ENCODE peak calls at places on chromosomes 4 and X, in seven cellular contexts. W is IMR-90, M is heart left ventricle, P is uterus, L is mesendoderm, C is heart right ventricle, B is sigmoid colon. A is an unnamed sample.

GRCh38 chr4:156638332-156638731 is 333.3 kb downstream of the PDGFC start:
- DNase-seq in W (peak; percentile 53), M (no peak), P (no peak), L (peak; percentile 40), C (no peak), B (no peak), A (no peak)

GRCh38 chr4:4480685-4481393 is 61.0 kb downstream of the STX18 start:
- DNase-seq in W (peak; percentile 41), M (no peak), P (no peak), L (peak; percentile 16), C (no peak), B (no peak), A (no peak)

GRCh38 chr4:78652282-78652876 is 100.8 kb downstream of the ANXA3 start:
- DNase-seq in W (no peak), M (no peak), P (no peak), L (no peak), C (peak; percentile 27), B (no peak), A (no peak)

GRCh38 chrX:149760965-149761364 is 12.9 kb upstream of the HSFX1 start:
- DNase-seq in W (no peak), M (no peak), P (no peak), L (no peak), C (no peak), B (no peak), A (no peak)

GRCh38 chr4:54940996-54941395 is 184.4 kb downstream of the KDR start:
- DNase-seq in W (no peak), M (no peak), P (no peak), L (no peak), C (no peak), B (no peak), A (no peak)

GRCh38 chr4:83036991-83037390 is 2.0 kb downstream of the COPS4 start:
- DNase-seq in W (no peak), M (no peak), P (no peak), L (no peak), C (no peak), B (no peak), A (no peak)

GRCh38 chrX:46015653-46016052 is 529.6 kb downstream of the ZNF674 start:
- DNase-seq in W (no peak), M (no peak), P (no peak), L (no peak), C (no peak), B (no peak), A (no peak)

GRCh38 chrX:100928660-100929613 is at the start of gene XKRX:
- DNase-seq in W (no peak), M (no peak), P (peak; percentile 18), L (peak; percentile 77), C (peak; percentile 4), B (no peak), A (peak; percentile 32)

GRCh38 chrX:107135076-107135964 is 16.7 kb upstream of the RBM41 start:
- DNase-seq in W (peak; percentile 54), M (no peak), P (no peak), L (no peak), C (no peak), B (no peak), A (no peak)

GRCh38 chrX:147875866-147876596 is 35.7 kb upstream of the FMR1 start:
- DNase-seq in W (no peak), M (no peak), P (no peak), L (no peak), C (no peak), B (no peak), A (no peak)

GRCh38 chr4:3343358-3343757 is 50.5 kb downstream of the RGS12 start:
- DNase-seq in W (no peak), M (no peak), P (no peak), L (no peak), C (no peak), B (no peak), A (no peak)

GRCh38 chr4:3340038-3340702 is 47.3 kb downstream of the RGS12 start:
- DNase-seq in W (no peak), M (no peak), P (no peak), L (no peak), C (no peak), B (no peak), A (no peak)

GRCh38 chr4:3342182-3342854 is 49.5 kb downstream of the RGS12 start:
- DNase-seq in W (peak; percentile 95), M (no peak), P (no peak), L (no peak), C (no peak), B (no peak), A (no peak)

GRCh38 chr4:3340703-3341088 is 47.9 kb downstream of the RGS12 start:
- DNase-seq in W (no peak), M (no peak), P (no peak), L (no peak), C (no peak), B (no peak), A (peak; percentile 51)

GRCh38 chr4:3341760-3342159 is 48.9 kb downstream of the RGS12 start:
- DNase-seq in W (no peak), M (no peak), P (no peak), L (no peak), C (no peak), B (no peak), A (peak; percentile 14)
- H3K27ac ChIP-seq in W (peak overlapping the region; percentile 56), M (no peak overlapping the region), P (no peak overlapping the region), L (no peak overlapping the region), C (no peak overlapping the region), B (no peak overlapping the region), A (no peak overlapping the region)

DNA sequence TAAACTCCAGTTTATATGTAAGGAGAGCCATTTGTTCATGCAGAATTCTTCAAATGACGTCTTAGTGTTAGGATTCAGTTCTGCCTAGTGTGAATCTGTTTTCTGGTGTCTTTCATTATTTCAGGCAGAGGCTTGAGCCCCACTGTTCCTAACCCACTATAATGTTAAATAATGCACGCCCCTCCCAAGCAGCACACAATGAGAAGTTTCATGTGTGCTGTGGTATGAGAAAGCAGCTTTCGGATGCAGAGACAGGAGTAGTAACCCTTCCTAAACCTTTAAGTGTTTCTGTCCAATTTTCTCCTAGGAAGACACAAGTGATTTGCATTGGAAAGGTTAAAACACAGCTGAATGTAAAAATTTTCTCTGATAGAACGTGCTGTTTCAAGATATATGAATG is 54.5 kb downstream of the TRIM2 start:
- DNase-seq in W (no peak), M (no peak), P (no peak), L (no peak), C (no peak), B (no peak), A (no peak)
- H3K4me3 ChIP-seq in W (no peak overlapping the region), M (no peak overlapping the region), P (no peak overlapping the region), L (no peak overlapping the region), C (no peak overlapping the region), B (no peak overlapping the region), A (no peak overlapping the region)

GRCh38 chr4:169179609-169180526 is 90.9 kb downstream of the SH3RF1 start:
- DNase-seq in W (peak; percentile 40), M (no peak), P (no peak), L (no peak), C (no peak), B (no peak), A (no peak)
- H3K27ac ChIP-seq in W (peak overlapping the region; percentile 23), M (no peak overlapping the region), P (no peak overlapping the region), L (no peak overlapping the region), C (no peak overlapping the region), B (peak overlapping the region; percentile 35), A (no peak overlapping the region)

DNA sequence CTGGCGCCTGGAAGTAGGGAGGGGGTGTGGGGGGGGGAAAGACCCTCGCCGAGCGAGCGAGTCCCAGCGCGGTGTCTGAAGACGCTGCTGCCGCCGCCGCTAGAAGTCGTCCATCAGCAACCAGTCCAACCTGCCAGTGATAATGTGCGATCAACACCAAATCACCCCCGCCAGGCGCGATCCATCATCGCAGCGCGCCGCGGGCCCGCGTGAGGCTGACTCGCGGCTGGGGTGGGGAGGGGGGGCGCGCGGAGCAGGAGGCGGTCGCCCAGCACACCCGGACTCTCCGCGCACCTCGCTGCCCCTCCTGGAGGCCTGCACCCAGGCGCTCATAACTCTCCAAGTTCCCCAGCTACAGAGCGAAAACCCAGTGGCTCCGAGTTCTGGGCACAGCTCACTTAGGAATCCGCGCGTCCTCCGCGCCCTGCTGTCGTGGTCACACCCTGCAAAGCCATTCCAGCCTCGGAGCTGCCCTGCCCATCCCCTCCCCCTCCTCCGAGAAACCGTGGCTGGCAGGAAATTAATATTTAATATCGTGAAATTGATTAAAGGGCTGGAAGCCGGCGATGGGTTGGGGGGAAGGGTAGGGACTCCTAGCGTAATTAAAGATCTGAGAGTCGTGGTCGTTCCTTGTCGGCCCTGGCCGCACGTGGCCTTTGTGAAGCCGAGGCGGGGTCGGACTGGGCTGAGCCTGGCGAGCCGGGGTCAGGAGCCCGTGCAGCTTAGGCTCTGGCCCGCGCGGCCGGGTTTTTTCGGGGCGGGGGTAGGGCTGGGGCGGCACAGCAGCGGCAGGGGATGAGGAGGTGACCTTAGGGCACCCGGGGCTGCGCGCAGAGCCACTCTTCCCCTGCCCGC is 58.1 kb upstream of the BCOR start:
- DNase-seq in W (no peak), M (no peak), P (peak; percentile 42), L (peak; percentile 37), C (no peak), B (no peak), A (no peak)
- H3K4me3 ChIP-seq in W (no peak overlapping the region), M (peak overlapping the region; percentile 56), P (peak overlapping the region; percentile 3), L (no peak overlapping the region), C (peak overlapping the region; percentile 54), B (peak overlapping the region; percentile 53), A (peak overlapping the region; percentile 56)